ENCODE peak calls at places on chromosomes 3 and 15, in four cellular contexts. One of them, this sample, is unnamed. For H3K4me1, the result is how much of the 10 kb centered on the place peaks cover.

GRCh38 chr15:86634992-86635608 is 555.4 kb downstream of the AGBL1 start:
- DNase-seq in HCT116: no peak
- DNase-seq in tibial nerve: no peak
- DNase-seq in colonic mucosa: no peak
- DNase-seq in this sample: no peak

GRCh38 chr3:39144095-39144747 is 9.2 kb downstream of the CSRNP1 start:
- DNase-seq in HCT116: no peak
- DNase-seq in tibial nerve: no peak
- DNase-seq in colonic mucosa: no peak
- DNase-seq in this sample: no peak

GRCh38 chr15:93467327-93467726 is 378.3 kb upstream of the RGMA start:
- DNase-seq in HCT116: no peak
- DNase-seq in tibial nerve: peak
- DNase-seq in colonic mucosa: peak
- DNase-seq in this sample: no peak

GRCh38 chr3:142053244-142053643 is 96.1 kb downstream of the TFDP2 start:
- DNase-seq in tibial nerve: no peak
- DNase-seq in colonic mucosa: no peak
- DNase-seq in HCT116: no peak
- DNase-seq in this sample: no peak

GRCh38 chr3:173587055-173587454 is 189.5 kb downstream of the NLGN1 start:
- DNase-seq in tibial nerve: no peak
- DNase-seq in colonic mucosa: no peak
- DNase-seq in HCT116: no peak
- DNase-seq in this sample: no peak

GRCh38 chr15:88649286-88649733 is 10.5 kb downstream of the ISG20 start:
- DNase-seq in tibial nerve: peak
- DNase-seq in HCT116: peak
- DNase-seq in colonic mucosa: peak
- DNase-seq in this sample: no peak

GRCh38 chr15:89899303-89899946 is 5.6 kb upstream of the AP3S2 start:
- DNase-seq in tibial nerve: no peak
- DNase-seq in HCT116: no peak
- DNase-seq in colonic mucosa: no peak
- DNase-seq in this sample: no peak

GRCh38 chr15:80811781-80812180 is 32.6 kb downstream of the CEMIP start:
- DNase-seq in HCT116: no peak
- DNase-seq in colonic mucosa: no peak
- DNase-seq in tibial nerve: no peak
- DNase-seq in this sample: no peak

GRCh38 chr3:169268942-169269460 is 394.5 kb downstream of the MECOM start:
- DNase-seq in colonic mucosa: no peak
- DNase-seq in HCT116: no peak
- DNase-seq in tibial nerve: no peak
- DNase-seq in this sample: no peak

GRCh38 chr15:79212589-79213139 is 69.9 kb upstream of the ANKRD34C start:
- DNase-seq in tibial nerve: no peak
- DNase-seq in colonic mucosa: no peak
- DNase-seq in HCT116: no peak
- DNase-seq in this sample: no peak

GRCh38 chr3:14007006-14007405 is 117.7 kb downstream of the CHCHD4 start:
- DNase-seq in colonic mucosa: no peak
- DNase-seq in HCT116: no peak
- DNase-seq in tibial nerve: no peak
- DNase-seq in this sample: no peak

GRCh38 chr3:131821376-131821775 is 213.4 kb downstream of the CPNE4 start:
- DNase-seq in HCT116: no peak
- DNase-seq in colonic mucosa: no peak
- DNase-seq in tibial nerve: no peak
- DNase-seq in this sample: no peak

GRCh38 chr3:153162513-153163348 is 705 bp downstream of the RAP2B start:
- DNase-seq in tibial nerve: no peak
- DNase-seq in colonic mucosa: peak
- DNase-seq in HCT116: no peak
- DNase-seq in this sample: no peak

GRCh38 chr15:77023576-77024272 is 28.8 kb downstream of the PSTPIP1 start:
- DNase-seq in tibial nerve: no peak
- DNase-seq in HCT116: no peak
- DNase-seq in colonic mucosa: no peak
- DNase-seq in this sample: no peak

GRCh38 chr3:12935023-12935860 is 93.9 kb upstream of the RPL32 start:
- DNase-seq in tibial nerve: no peak
- DNase-seq in HCT116: no peak
- DNase-seq in colonic mucosa: no peak
- DNase-seq in this sample: no peak

GRCh38 chr15:63052961-63053698 is 10.6 kb downstream of the TPM1 start:
- DNase-seq in colonic mucosa: peak
- DNase-seq in tibial nerve: peak
- DNase-seq in HCT116: no peak
- DNase-seq in this sample: no peak

GRCh38 chr3:12375572-12375971 is 86.7 kb downstream of the PPARG start:
- DNase-seq in tibial nerve: no peak
- DNase-seq in colonic mucosa: no peak
- DNase-seq in HCT116: no peak
- DNase-seq in this sample: no peak

GRCh38 chr3:45366305-45366704 is 22.1 kb upstream of the LARS2 start:
- DNase-seq in tibial nerve: no peak
- DNase-seq in colonic mucosa: peak
- DNase-seq in HCT116: no peak
- DNase-seq in this sample: no peak

GRCh38 chr3:197750396-197750831 is 731 bp downstream of the FYTTD1 start:
- DNase-seq in HCT116: no peak
- DNase-seq in colonic mucosa: peak
- DNase-seq in tibial nerve: peak
- DNase-seq in this sample: no peak

GRCh38 chr3:55203006-55203405 is 275.1 kb upstream of the LRTM1 start:
- DNase-seq in tibial nerve: no peak
- DNase-seq in HCT116: no peak
- DNase-seq in colonic mucosa: no peak
- DNase-seq in this sample: no peak

GRCh38 chr15:25501828-25502446 is 63.1 kb upstream of the UBE3A start:
- DNase-seq in tibial nerve: no peak
- DNase-seq in HCT116: peak
- DNase-seq in colonic mucosa: no peak
- DNase-seq in this sample: no peak

GRCh38 chr3:124965413-124965812 is 30.9 kb upstream of the MUC13 start:
- DNase-seq in tibial nerve: no peak
- DNase-seq in HCT116: no peak
- DNase-seq in colonic mucosa: no peak
- DNase-seq in this sample: no peak

GRCh38 chr3:42123012-42123581 is 31.9 kb downstream of the TRAK1 start:
- DNase-seq in HCT116: no peak
- DNase-seq in colonic mucosa: no peak
- DNase-seq in tibial nerve: no peak
- DNase-seq in this sample: no peak

GRCh38 chr3:59566481-59566975 is 516.7 kb upstream of the CFAP20DC start:
- DNase-seq in HCT116: no peak
- DNase-seq in tibial nerve: no peak
- DNase-seq in colonic mucosa: no peak
- DNase-seq in this sample: no peak

GRCh38 chr3:55543228-55543627 is 56.1 kb upstream of the WNT5A start:
- DNase-seq in colonic mucosa: no peak
- DNase-seq in HCT116: no peak
- DNase-seq in tibial nerve: no peak
- DNase-seq in this sample: no peak

GRCh38 chr15:55907797-55908196 is 85.6 kb downstream of the NEDD4 start:
- DNase-seq in tibial nerve: no peak
- DNase-seq in HCT116: peak
- DNase-seq in colonic mucosa: no peak
- DNase-seq in this sample: peak

GRCh38 chr3:61978460-61979419 is 394.6 kb downstream of the FEZF2 start:
- DNase-seq in colonic mucosa: no peak
- DNase-seq in tibial nerve: no peak
- DNase-seq in HCT116: no peak
- DNase-seq in this sample: no peak

GRCh38 chr3:66582721-66583141 is 81.9 kb upstream of the LRIG1 start:
- DNase-seq in colonic mucosa: no peak
- DNase-seq in tibial nerve: peak
- DNase-seq in HCT116: no peak
- DNase-seq in this sample: no peak

DNA sequence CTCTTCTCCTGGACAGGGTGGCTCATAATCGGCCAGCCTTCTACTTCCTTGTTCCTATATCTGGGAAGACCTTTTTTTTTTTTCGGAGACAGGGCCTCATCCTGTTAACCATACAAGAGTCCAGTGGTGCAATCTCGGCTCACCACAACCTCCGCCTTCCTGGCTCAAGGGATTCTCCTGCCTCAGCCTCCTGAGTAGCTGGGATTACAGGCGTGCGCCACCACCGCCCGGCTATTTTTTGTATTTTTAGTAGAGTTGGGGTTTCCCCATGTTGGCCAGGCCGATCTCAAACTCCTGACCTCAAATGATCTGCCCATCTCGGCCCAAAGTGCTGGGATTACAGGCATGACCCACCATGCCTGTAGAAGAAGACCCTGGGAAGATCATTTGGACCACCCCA is 4.5 kb downstream of the PLEKHO2 start:
- DNase-seq in tibial nerve: no peak
- DNase-seq in HCT116: no peak
- DNase-seq in colonic mucosa: no peak
- DNase-seq in this sample: no peak
- H3K4me1 ChIP-seq in tibial nerve: under half
- H3K4me1 ChIP-seq in HCT116: under half
- H3K4me1 ChIP-seq in colonic mucosa: under half
- H3K4me1 ChIP-seq in this sample: under half

DNA sequence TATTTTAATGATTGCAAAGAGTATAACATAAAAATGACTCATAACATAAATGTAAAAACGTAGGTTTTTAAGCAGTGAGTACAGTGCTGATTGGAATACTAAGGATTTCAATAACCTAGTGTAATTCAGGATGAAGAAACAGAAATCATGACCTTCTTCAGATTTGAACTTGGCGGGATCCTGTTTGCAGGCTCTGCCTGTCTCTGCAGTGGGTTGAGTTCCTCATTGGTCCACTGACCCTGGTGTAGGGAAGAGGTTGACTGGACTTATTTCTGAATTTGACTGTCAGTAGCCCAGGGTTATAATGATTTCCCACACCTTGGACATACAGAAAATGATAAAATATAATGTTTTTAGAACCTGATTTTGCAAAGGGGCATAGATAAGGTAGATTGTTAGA is 171.7 kb downstream of the FNDC3B start:
- DNase-seq in HCT116: no peak
- DNase-seq in tibial nerve: no peak
- DNase-seq in colonic mucosa: no peak
- DNase-seq in this sample: no peak
- H3K4me1 ChIP-seq in HCT116: under half
- H3K4me1 ChIP-seq in tibial nerve: under half
- H3K4me1 ChIP-seq in colonic mucosa: under half
- H3K4me1 ChIP-seq in this sample: half or more

DNA sequence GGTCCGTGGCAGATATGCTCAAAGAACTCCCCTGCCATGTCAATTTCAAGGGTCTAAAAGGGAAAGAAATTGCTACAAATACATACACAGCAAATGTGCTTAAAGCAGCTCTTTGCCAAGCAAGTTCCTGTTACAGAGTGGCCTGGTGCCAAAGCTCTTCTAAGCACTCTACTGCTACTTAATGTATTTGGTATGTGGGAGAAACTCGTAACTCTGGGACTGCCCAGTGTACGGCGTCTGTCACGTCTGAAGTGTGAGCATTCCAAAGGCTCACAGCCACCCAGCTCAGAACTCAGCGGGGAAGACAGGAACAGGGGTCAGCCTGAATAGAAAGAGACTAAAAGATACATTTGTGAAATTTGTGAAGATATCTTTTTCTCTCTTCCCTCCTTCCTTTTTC is 54.6 kb downstream of the RBMS3 start:
- DNase-seq in colonic mucosa: peak
- DNase-seq in HCT116: peak
- DNase-seq in tibial nerve: peak
- DNase-seq in this sample: no peak
- H3K4me1 ChIP-seq in colonic mucosa: under half
- H3K4me1 ChIP-seq in HCT116: under half
- H3K4me1 ChIP-seq in tibial nerve: under half
- H3K4me1 ChIP-seq in this sample: under half

GRCh38 chr3:100089802-100090668 is 24.3 kb downstream of the FILIP1L start:
- DNase-seq in tibial nerve: no peak
- DNase-seq in HCT116: peak
- DNase-seq in colonic mucosa: no peak
- DNase-seq in this sample: no peak

GRCh38 chr3:100084100-100084806 is 30.0 kb downstream of the FILIP1L start:
- DNase-seq in tibial nerve: no peak
- DNase-seq in HCT116: no peak
- DNase-seq in colonic mucosa: no peak
- DNase-seq in this sample: no peak

GRCh38 chr3:100088735-100089368 is 25.4 kb downstream of the FILIP1L start:
- DNase-seq in colonic mucosa: no peak
- DNase-seq in tibial nerve: no peak
- DNase-seq in HCT116: no peak
- DNase-seq in this sample: no peak

GRCh38 chr3:100086401-100086800 is 27.9 kb downstream of the FILIP1L start:
- DNase-seq in colonic mucosa: no peak
- DNase-seq in tibial nerve: no peak
- DNase-seq in HCT116: no peak
- DNase-seq in this sample: no peak

DNA sequence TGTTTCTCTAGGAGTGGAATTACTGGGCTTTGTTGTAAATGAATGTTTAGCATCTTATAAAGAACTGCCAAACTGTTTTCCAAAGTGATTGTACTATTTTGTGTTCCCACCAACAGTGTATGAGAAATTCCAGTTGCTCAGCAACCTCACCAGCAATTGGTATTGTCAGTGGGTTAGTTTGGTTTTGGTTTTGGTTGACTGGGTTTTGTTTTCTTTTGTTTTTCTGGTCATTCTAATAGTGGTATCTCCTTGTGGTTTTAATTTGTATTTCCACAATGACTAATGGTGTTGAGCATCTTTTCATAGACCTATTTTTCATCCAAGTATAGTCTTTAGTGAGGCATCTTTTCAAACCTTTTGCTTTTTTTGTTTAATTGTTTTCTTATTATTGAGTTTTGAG is 27.1 kb downstream of the FILIP1L start:
- DNase-seq in HCT116: no peak
- DNase-seq in colonic mucosa: no peak
- DNase-seq in tibial nerve: no peak
- DNase-seq in this sample: no peak
- H3K4me1 ChIP-seq in HCT116: under half
- H3K4me1 ChIP-seq in colonic mucosa: under half
- H3K4me1 ChIP-seq in tibial nerve: under half
- H3K4me1 ChIP-seq in this sample: under half